ENCODE peak calls at places on chromosomes 12 and 14, in nine cellular contexts. One of them, this sample, is unnamed.

GRCh38 chr12:19276767-19277166 is 147.2 kb downstream of the PLEKHA5 start:
- DNase-seq in left ventricle myocardium inferior: no peak
- DNase-seq in testis: no peak
- DNase-seq in mammary epithelial cell: no peak
- DNase-seq in heart right ventricle: no peak
- DNase-seq in tibial artery: no peak
- DNase-seq in GM23338: no peak
- DNase-seq in cardiac muscle cell: no peak
- DNase-seq in transverse colon: no peak
- DNase-seq in this sample: no peak

GRCh38 chr12:83527700-83528281 is 841.1 kb downstream of the TMTC2 start:
- DNase-seq in left ventricle myocardium inferior: no peak
- DNase-seq in tibial artery: no peak
- DNase-seq in cardiac muscle cell: no peak
- DNase-seq in transverse colon: no peak
- DNase-seq in heart right ventricle: no peak
- DNase-seq in mammary epithelial cell: no peak
- DNase-seq in testis: no peak
- DNase-seq in GM23338: no peak
- DNase-seq in this sample: no peak

GRCh38 chr14:106459971-106460730 is 933.8 kb downstream of the TMEM121 start:
- DNase-seq in heart right ventricle: peak
- DNase-seq in testis: peak
- DNase-seq in tibial artery: no peak
- DNase-seq in left ventricle myocardium inferior: no peak
- DNase-seq in mammary epithelial cell: no peak
- DNase-seq in transverse colon: peak
- DNase-seq in GM23338: peak
- DNase-seq in cardiac muscle cell: no peak
- DNase-seq in this sample: no peak

GRCh38 chr12:84596276-84596675 is 316.3 kb downstream of the SLC6A15 start:
- DNase-seq in left ventricle myocardium inferior: no peak
- DNase-seq in mammary epithelial cell: no peak
- DNase-seq in tibial artery: no peak
- DNase-seq in cardiac muscle cell: no peak
- DNase-seq in heart right ventricle: no peak
- DNase-seq in GM23338: peak
- DNase-seq in transverse colon: no peak
- DNase-seq in testis: no peak
- DNase-seq in this sample: no peak

GRCh38 chr12:1795221-1795784 is 25.1 kb upstream of the LRTM2 start:
- DNase-seq in transverse colon: no peak
- DNase-seq in mammary epithelial cell: no peak
- DNase-seq in testis: no peak
- DNase-seq in left ventricle myocardium inferior: no peak
- DNase-seq in heart right ventricle: no peak
- DNase-seq in cardiac muscle cell: no peak
- DNase-seq in tibial artery: no peak
- DNase-seq in GM23338: no peak
- DNase-seq in this sample: peak

GRCh38 chr12:71755146-71755892 is 656 bp downstream of the RAB21 start:
- DNase-seq in GM23338: peak
- DNase-seq in left ventricle myocardium inferior: no peak
- DNase-seq in testis: peak
- DNase-seq in heart right ventricle: no peak
- DNase-seq in tibial artery: peak
- DNase-seq in transverse colon: peak
- DNase-seq in mammary epithelial cell: peak
- DNase-seq in cardiac muscle cell: peak
- DNase-seq in this sample: peak

GRCh38 chr14:77423423-77423822 is at the start of gene NOXRED1:
- DNase-seq in tibial artery: no peak
- DNase-seq in cardiac muscle cell: no peak
- DNase-seq in mammary epithelial cell: no peak
- DNase-seq in left ventricle myocardium inferior: no peak
- DNase-seq in testis: no peak
- DNase-seq in heart right ventricle: no peak
- DNase-seq in GM23338: no peak
- DNase-seq in transverse colon: no peak
- DNase-seq in this sample: no peak

GRCh38 chr12:104579716-104580495 is 123.2 kb downstream of the CHST11 start:
- DNase-seq in testis: no peak
- DNase-seq in cardiac muscle cell: no peak
- DNase-seq in transverse colon: no peak
- DNase-seq in heart right ventricle: no peak
- DNase-seq in left ventricle myocardium inferior: no peak
- DNase-seq in GM23338: no peak
- DNase-seq in mammary epithelial cell: no peak
- DNase-seq in tibial artery: no peak
- DNase-seq in this sample: no peak

GRCh38 chr12:56086096-56086495 is 6.1 kb downstream of the ERBB3 start:
- DNase-seq in transverse colon: peak
- DNase-seq in mammary epithelial cell: peak
- DNase-seq in tibial artery: no peak
- DNase-seq in heart right ventricle: no peak
- DNase-seq in cardiac muscle cell: no peak
- DNase-seq in left ventricle myocardium inferior: no peak
- DNase-seq in testis: no peak
- DNase-seq in GM23338: peak
- DNase-seq in this sample: no peak

GRCh38 chr14:105007593-105008264 is 13.2 kb downstream of the CDCA4 start:
- DNase-seq in GM23338: no peak
- DNase-seq in testis: no peak
- DNase-seq in mammary epithelial cell: no peak
- DNase-seq in left ventricle myocardium inferior: no peak
- DNase-seq in tibial artery: no peak
- DNase-seq in cardiac muscle cell: no peak
- DNase-seq in transverse colon: no peak
- DNase-seq in heart right ventricle: no peak
- DNase-seq in this sample: no peak

GRCh38 chr12:9752145-9752717 is 8.5 kb downstream of the CD69 start:
- DNase-seq in transverse colon: no peak
- DNase-seq in tibial artery: no peak
- DNase-seq in mammary epithelial cell: no peak
- DNase-seq in cardiac muscle cell: no peak
- DNase-seq in left ventricle myocardium inferior: no peak
- DNase-seq in testis: no peak
- DNase-seq in heart right ventricle: no peak
- DNase-seq in GM23338: no peak
- DNase-seq in this sample: no peak

GRCh38 chr12:130706311-130706710 is 9.8 kb downstream of the RIMBP2 start:
- DNase-seq in tibial artery: no peak
- DNase-seq in mammary epithelial cell: no peak
- DNase-seq in heart right ventricle: no peak
- DNase-seq in GM23338: no peak
- DNase-seq in cardiac muscle cell: no peak
- DNase-seq in transverse colon: no peak
- DNase-seq in testis: peak
- DNase-seq in left ventricle myocardium inferior: no peak
- DNase-seq in this sample: peak

GRCh38 chr14:73744175-73744867 is 30.1 kb upstream of the PNMA1 start:
- DNase-seq in GM23338: no peak
- DNase-seq in heart right ventricle: no peak
- DNase-seq in cardiac muscle cell: no peak
- DNase-seq in left ventricle myocardium inferior: no peak
- DNase-seq in tibial artery: no peak
- DNase-seq in transverse colon: peak
- DNase-seq in mammary epithelial cell: no peak
- DNase-seq in testis: no peak
- DNase-seq in this sample: peak
- H3K4me3 ChIP-seq in GM23338: no peak
- H3K4me3 ChIP-seq in heart right ventricle: no peak
- H3K4me3 ChIP-seq in cardiac muscle cell: no peak
- H3K4me3 ChIP-seq in left ventricle myocardium inferior: peak
- H3K4me3 ChIP-seq in tibial artery: no peak
- H3K4me3 ChIP-seq in transverse colon: no peak
- H3K4me3 ChIP-seq in mammary epithelial cell: peak
- H3K4me3 ChIP-seq in testis: no peak
- H3K4me3 ChIP-seq in this sample: peak

GRCh38 chr14:63453443-63453936 is 89.7 kb downstream of the PPP2R5E start:
- DNase-seq in GM23338: no peak
- DNase-seq in cardiac muscle cell: peak
- DNase-seq in tibial artery: no peak
- DNase-seq in transverse colon: no peak
- DNase-seq in heart right ventricle: no peak
- DNase-seq in left ventricle myocardium inferior: no peak
- DNase-seq in mammary epithelial cell: no peak
- DNase-seq in testis: no peak
- DNase-seq in this sample: no peak
- H3K27ac ChIP-seq in GM23338: no peak
- H3K27ac ChIP-seq in cardiac muscle cell: peak
- H3K27ac ChIP-seq in tibial artery: no peak
- H3K27ac ChIP-seq in transverse colon: peak
- H3K27ac ChIP-seq in heart right ventricle: no peak
- H3K27ac ChIP-seq in left ventricle myocardium inferior: peak
- H3K27ac ChIP-seq in mammary epithelial cell: no peak
- H3K27ac ChIP-seq in testis: no peak
- H3K27ac ChIP-seq in this sample: no peak

GRCh38 chr14:99523661-99524050 is 42.4 kb downstream of the CCNK start:
- DNase-seq in tibial artery: no peak
- DNase-seq in GM23338: no peak
- DNase-seq in transverse colon: no peak
- DNase-seq in cardiac muscle cell: no peak
- DNase-seq in heart right ventricle: no peak
- DNase-seq in mammary epithelial cell: no peak
- DNase-seq in left ventricle myocardium inferior: peak
- DNase-seq in testis: no peak
- DNase-seq in this sample: no peak

GRCh38 chr14:99522025-99522401 is 40.8 kb downstream of the CCNK start:
- DNase-seq in transverse colon: no peak
- DNase-seq in tibial artery: no peak
- DNase-seq in cardiac muscle cell: no peak
- DNase-seq in left ventricle myocardium inferior: peak
- DNase-seq in mammary epithelial cell: no peak
- DNase-seq in GM23338: no peak
- DNase-seq in testis: no peak
- DNase-seq in heart right ventricle: no peak
- DNase-seq in this sample: no peak

GRCh38 chr14:99521176-99522024 is 40.2 kb downstream of the CCNK start:
- DNase-seq in tibial artery: no peak
- DNase-seq in GM23338: no peak
- DNase-seq in mammary epithelial cell: no peak
- DNase-seq in heart right ventricle: no peak
- DNase-seq in testis: no peak
- DNase-seq in cardiac muscle cell: no peak
- DNase-seq in left ventricle myocardium inferior: peak
- DNase-seq in transverse colon: no peak
- DNase-seq in this sample: no peak

GRCh38 chr14:99522934-99523660 is 41.9 kb downstream of the CCNK start:
- DNase-seq in heart right ventricle: no peak
- DNase-seq in mammary epithelial cell: no peak
- DNase-seq in cardiac muscle cell: peak
- DNase-seq in GM23338: no peak
- DNase-seq in tibial artery: no peak
- DNase-seq in transverse colon: peak
- DNase-seq in left ventricle myocardium inferior: peak
- DNase-seq in testis: no peak
- DNase-seq in this sample: no peak

DNA sequence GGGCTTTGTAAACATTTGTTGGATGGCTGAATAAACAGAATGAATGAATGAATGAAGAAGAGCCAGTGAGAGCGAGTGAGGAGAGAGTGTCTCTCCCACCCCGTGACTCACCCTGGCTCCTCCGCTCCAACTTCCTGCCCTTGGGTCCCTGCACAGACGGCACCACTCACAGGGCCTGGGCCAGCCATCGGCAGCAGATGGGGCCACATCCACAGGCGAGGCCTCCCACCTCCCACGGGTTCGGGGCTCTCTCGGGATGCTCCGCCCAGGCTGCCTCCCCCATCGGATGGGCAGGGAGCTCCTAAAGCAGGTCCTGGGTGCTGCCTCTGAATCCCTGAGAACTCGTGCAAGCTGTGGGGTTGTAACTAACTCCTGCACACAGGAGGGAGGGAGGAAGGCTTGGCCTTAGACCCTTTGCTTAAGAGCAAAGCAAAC is 41.3 kb downstream of the CCNK start:
- DNase-seq in heart right ventricle: no peak
- DNase-seq in tibial artery: no peak
- DNase-seq in GM23338: no peak
- DNase-seq in mammary epithelial cell: no peak
- DNase-seq in left ventricle myocardium inferior: peak
- DNase-seq in transverse colon: no peak
- DNase-seq in testis: no peak
- DNase-seq in cardiac muscle cell: peak
- DNase-seq in this sample: no peak
- TF ChIP-seq CTCF in heart right ventricle: no peak
- TF ChIP-seq CTCF in tibial artery: no peak
- TF ChIP-seq CTCF in GM23338: peak
- TF ChIP-seq CTCF in mammary epithelial cell: no peak
- TF ChIP-seq CTCF in left ventricle myocardium inferior: no peak
- TF ChIP-seq CTCF in transverse colon: no peak
- TF ChIP-seq CTCF in testis: no peak
- TF ChIP-seq CTCF in cardiac muscle cell: no peak
- TF ChIP-seq CTCF in this sample: no peak

GRCh38 chr12:32140867-32141266 is 34.2 kb downstream of the BICD1 start:
- DNase-seq in left ventricle myocardium inferior: no peak
- DNase-seq in tibial artery: no peak
- DNase-seq in cardiac muscle cell: no peak
- DNase-seq in testis: no peak
- DNase-seq in GM23338: no peak
- DNase-seq in heart right ventricle: no peak
- DNase-seq in transverse colon: no peak
- DNase-seq in mammary epithelial cell: no peak
- DNase-seq in this sample: no peak
- H3K4me3 ChIP-seq in left ventricle myocardium inferior: peak
- H3K4me3 ChIP-seq in tibial artery: no peak
- H3K4me3 ChIP-seq in cardiac muscle cell: no peak
- H3K4me3 ChIP-seq in testis: no peak
- H3K4me3 ChIP-seq in GM23338: peak
- H3K4me3 ChIP-seq in heart right ventricle: peak
- H3K4me3 ChIP-seq in transverse colon: no peak
- H3K4me3 ChIP-seq in mammary epithelial cell: no peak
- H3K4me3 ChIP-seq in this sample: no peak

DNA sequence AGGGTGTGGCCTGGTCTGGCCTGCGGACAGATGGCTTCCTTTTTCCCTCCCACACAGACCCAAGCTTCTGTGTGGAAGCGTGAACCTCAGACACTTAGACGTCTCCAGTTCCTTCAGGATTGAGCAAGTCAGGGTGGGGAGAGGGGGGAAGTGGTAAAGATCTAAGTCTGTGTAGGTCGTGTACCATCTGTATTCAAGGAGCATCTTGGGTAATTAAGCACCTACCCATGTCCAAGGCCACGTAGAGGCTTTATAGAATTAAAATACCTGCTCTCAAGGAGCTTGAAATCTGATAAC is 1.7 kb downstream of the AVIL start:
- DNase-seq in tibial artery: peak
- DNase-seq in mammary epithelial cell: no peak
- DNase-seq in cardiac muscle cell: peak
- DNase-seq in transverse colon: peak
- DNase-seq in heart right ventricle: peak
- DNase-seq in GM23338: no peak
- DNase-seq in testis: peak
- DNase-seq in left ventricle myocardium inferior: peak
- DNase-seq in this sample: no peak
- H3K27ac ChIP-seq in tibial artery: peak
- H3K27ac ChIP-seq in mammary epithelial cell: no peak
- H3K27ac ChIP-seq in cardiac muscle cell: no peak
- H3K27ac ChIP-seq in transverse colon: peak
- H3K27ac ChIP-seq in heart right ventricle: peak
- H3K27ac ChIP-seq in GM23338: no peak
- H3K27ac ChIP-seq in testis: peak
- H3K27ac ChIP-seq in left ventricle myocardium inferior: peak
- H3K27ac ChIP-seq in this sample: no peak

GRCh38 chr12:17079251-17079909 is 473.4 kb upstream of the LMO3 start:
- DNase-seq in transverse colon: no peak
- DNase-seq in cardiac muscle cell: no peak
- DNase-seq in GM23338: peak
- DNase-seq in heart right ventricle: no peak
- DNase-seq in left ventricle myocardium inferior: no peak
- DNase-seq in tibial artery: no peak
- DNase-seq in mammary epithelial cell: no peak
- DNase-seq in testis: no peak
- DNase-seq in this sample: no peak
- TF ChIP-seq CTCF in transverse colon: no peak
- TF ChIP-seq CTCF in cardiac muscle cell: no peak
- TF ChIP-seq CTCF in GM23338: peak
- TF ChIP-seq CTCF in heart right ventricle: no peak
- TF ChIP-seq CTCF in left ventricle myocardium inferior: no peak
- TF ChIP-seq CTCF in tibial artery: no peak
- TF ChIP-seq CTCF in mammary epithelial cell: no peak
- TF ChIP-seq CTCF in testis: no peak
- TF ChIP-seq CTCF in this sample: no peak

This sample was measured in coronary artery.